ENCODE peak calls at places on chromosome 4, in ten cellular contexts. E is CD4-positive, alpha-beta T cell; L is right atrium auricular region; S is GM23338; Z is A549; A is cardiac muscle cell; D is ovary; Q is ascending aorta; O is H9; N is AG04450. B is an unnamed sample.

GRCh38 chr4:182806259-182807252 is 110.6 kb downstream of the DCTD start:
- DNase-seq in Z (peak; percentile 33), O (peak; percentile 85), D (peak; percentile 85), L (peak; percentile 76), S (peak; percentile 94), Q (peak; percentile 80), E (peak; percentile 54), N (no peak), A (peak; percentile 78), B (peak; percentile 78)

GRCh38 chr4:836781-837301 is 10.9 kb upstream of the CPLX1 start:
- DNase-seq in A (no peak), D (peak; percentile 80), Z (no peak), Q (no peak), E (no peak), N (no peak), L (no peak), O (no peak), S (no peak), B (no peak)

GRCh38 chr4:47639531-47639930 is 154.5 kb downstream of the ATP10D start:
- DNase-seq in Q (no peak), A (peak; percentile 5), E (no peak), D (no peak), L (no peak), N (no peak), O (no peak), S (no peak), Z (no peak), B (no peak)

GRCh38 chr4:145735330-145735638 is 55.3 kb downstream of the C4orf51 start:
- DNase-seq in S (peak; percentile 26), Q (peak; percentile 75), L (no peak), N (peak; percentile 86), A (peak; percentile 93), D (no peak), E (no peak), Z (peak; percentile 38), O (no peak), B (peak; percentile 37)

GRCh38 chr4:136925203-136925602 is 607.1 kb downstream of the PCDH18 start:
- DNase-seq in L (no peak), N (no peak), E (no peak), Z (no peak), D (no peak), O (no peak), S (no peak), Q (no peak), A (no peak), B (no peak)

GRCh38 chr4:16692021-16692420 is 206.4 kb downstream of the LDB2 start:
- DNase-seq in Z (no peak), N (no peak), A (no peak), L (no peak), D (no peak), Q (no peak), E (no peak), O (no peak), S (no peak), B (no peak)

GRCh38 chr4:100109921-100110320 is 80.3 kb downstream of the DDIT4L start:
- DNase-seq in Q (no peak), S (no peak), O (no peak), N (no peak), L (no peak), A (no peak), E (no peak), D (no peak), Z (no peak), B (no peak)

GRCh38 chr4:42172921-42173320 is 20.5 kb upstream of the BEND4 start:
- DNase-seq in L (no peak), S (peak; percentile 12), Q (no peak), O (no peak), E (no peak), N (no peak), D (no peak), A (no peak), Z (no peak), B (no peak)

GRCh38 chr4:22515145-22515887 is 550 bp downstream of the ADGRA3 start:
- DNase-seq in S (peak; percentile 81), E (peak; percentile 11), A (peak; percentile 83), O (peak; percentile 71), Q (peak; percentile 77), L (peak; percentile 60), Z (peak; percentile 74), N (no peak), D (peak; percentile 76), B (peak; percentile 52)

GRCh38 chr4:122710434-122711308 is 21.8 kb upstream of the BBS12 start:
- DNase-seq in Q (no peak), A (peak; percentile 24), Z (no peak), N (no peak), E (no peak), O (no peak), D (no peak), L (no peak), S (no peak), B (no peak)
- H3K27ac ChIP-seq in Q (no peak overlapping the region), A (peak overlapping the region; percentile 48), Z (no peak overlapping the region), N (no peak overlapping the region), E (no peak overlapping the region), O (no peak overlapping the region), D (no peak overlapping the region), L (no peak overlapping the region), S (no peak overlapping the region), B (no peak overlapping the region)

GRCh38 chr4:79915276-79915675 is 157.8 kb downstream of the ANTXR2 start:
- DNase-seq in L (no peak), Q (no peak), D (no peak), O (no peak), S (no peak), Z (no peak), E (no peak), A (no peak), N (no peak), B (no peak)

GRCh38 chr4:79913581-79913980 is 159.4 kb downstream of the ANTXR2 start:
- DNase-seq in A (peak; percentile 56), L (no peak), S (no peak), Q (no peak), E (no peak), Z (no peak), N (peak; percentile 11), O (no peak), D (no peak), B (no peak)

GRCh38 chr4:79918292-79918691 is 154.7 kb downstream of the ANTXR2 start:
- DNase-seq in S (no peak), Q (no peak), A (no peak), D (no peak), N (no peak), O (no peak), L (no peak), Z (no peak), E (no peak), B (no peak)

GRCh38 chr4:79920454-79920853 is 152.6 kb downstream of the ANTXR2 start:
- DNase-seq in L (no peak), N (no peak), A (no peak), O (no peak), Q (no peak), D (no peak), E (no peak), S (no peak), Z (no peak), B (no peak)

DNA sequence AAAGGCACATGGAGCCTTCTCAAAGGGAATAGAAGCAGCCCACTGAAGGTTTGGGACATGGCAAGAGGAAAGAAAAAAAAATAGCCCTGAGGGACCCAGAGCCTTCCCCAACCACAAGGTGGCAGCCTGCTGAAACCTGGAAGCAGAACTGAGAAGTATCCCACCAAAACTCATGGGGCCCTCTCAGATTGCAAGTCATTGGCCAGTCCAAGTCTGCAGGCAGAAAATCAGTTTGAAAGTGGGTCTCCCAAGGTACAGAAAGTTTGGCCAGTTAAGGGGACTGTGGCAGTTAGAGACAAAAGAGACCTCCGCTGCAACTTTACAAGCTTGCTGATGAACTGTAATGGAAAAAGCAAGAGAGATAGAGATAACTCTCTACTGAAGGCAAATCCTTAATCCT is 155.8 kb downstream of the ANTXR2 start:
- DNase-seq in D (no peak), O (peak; percentile 77), E (peak; percentile 33), L (no peak), A (peak; percentile 67), Z (peak; percentile 0), S (peak; percentile 85), Q (no peak), N (no peak), B (peak; percentile 30)
- TF ChIP-seq CTCF in D (no peak), O (peak; percentile 87), E (peak; percentile 60), L (peak; percentile 35), A (peak; percentile 70), Z (peak; percentile 28), S (peak; percentile 85), Q (no peak), N (peak; percentile 57), B (no peak)

DNA sequence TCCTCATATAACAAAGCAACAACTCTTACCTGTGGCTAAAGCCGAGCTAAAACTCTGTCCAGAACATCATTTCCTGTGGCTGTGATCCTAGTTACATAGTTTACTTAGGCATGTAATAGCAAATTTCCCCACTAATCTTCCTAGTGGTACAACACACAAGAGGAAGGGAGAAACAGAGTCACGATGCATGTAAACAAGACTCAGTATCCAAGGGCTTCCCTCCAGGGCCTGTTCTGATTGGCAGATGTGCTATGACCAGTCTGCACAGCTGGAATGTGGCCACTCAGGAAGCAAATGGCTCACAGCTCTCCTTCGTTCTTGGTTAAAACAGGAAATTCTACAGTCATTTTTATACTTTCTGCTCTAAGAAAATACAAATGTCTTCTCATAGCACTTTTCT is 49.2 kb upstream of the PRSS48 start:
- DNase-seq in L (peak; percentile 86), Q (peak; percentile 84), N (peak; percentile 18), E (no peak), D (no peak), O (no peak), A (peak; percentile 97), Z (no peak), S (no peak), B (peak; percentile 35)
- H3K27ac ChIP-seq in L (peak overlapping the region; percentile 65), Q (peak overlapping the region; percentile 85), N (peak overlapping the region; percentile 71), E (no peak overlapping the region), D (peak overlapping the region; percentile 71), O (no peak overlapping the region), A (no peak overlapping the region), Z (no peak overlapping the region), S (no peak overlapping the region), B (peak overlapping the region; percentile 13)

GRCh38 chr4:173536808-173537429 is 6.9 kb upstream of the HAND2 start:
- DNase-seq in L (peak; percentile 67), S (peak; percentile 95), D (peak; percentile 33), Q (no peak), E (no peak), Z (no peak), O (peak; percentile 84), A (no peak), N (no peak), B (no peak)
- TF ChIP-seq CTCF in L (no peak), S (peak; percentile 71), D (no peak), Q (no peak), E (no peak), Z (no peak), O (peak; percentile 75), A (no peak), N (peak; percentile 23), B (no peak)

DNA sequence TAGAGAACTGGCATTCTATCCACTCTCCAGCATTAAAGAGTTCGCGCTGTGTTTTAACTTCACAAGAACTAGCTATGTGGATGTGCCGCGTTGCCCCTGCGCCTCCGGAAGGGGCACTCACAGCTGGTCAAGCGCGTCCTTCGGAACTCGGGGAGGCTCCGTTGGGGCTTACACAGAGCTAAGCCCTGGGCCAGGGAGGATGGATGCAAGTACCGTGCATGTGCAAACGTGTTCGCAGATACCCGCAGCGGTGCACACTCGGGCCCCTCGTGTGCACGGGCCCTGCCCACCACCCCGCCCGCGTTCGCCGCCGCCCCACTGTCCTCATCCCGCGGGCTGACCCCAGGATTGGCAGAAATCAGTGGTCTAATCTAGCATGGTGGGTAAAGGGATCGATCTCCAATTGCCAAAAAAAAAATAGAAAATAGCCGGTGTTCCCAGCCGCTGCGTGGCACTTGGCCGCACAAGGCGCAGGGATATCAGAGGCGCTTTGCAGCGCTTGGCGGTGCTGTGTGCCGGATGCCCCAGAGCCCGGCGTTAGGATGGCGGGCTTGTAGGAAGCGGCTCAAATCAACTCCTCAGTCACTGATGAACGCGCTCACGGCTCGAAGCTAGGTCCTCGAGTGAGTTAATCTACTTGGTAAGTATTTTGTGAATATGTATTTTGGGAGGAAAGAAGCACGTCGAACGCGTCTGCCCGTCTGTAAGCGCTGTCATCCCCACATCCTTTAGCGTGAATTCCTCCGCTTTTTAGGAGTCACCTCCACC is 988 bp upstream of the PCDH10 start:
- DNase-seq in A (peak; percentile 72), Z (no peak), E (no peak), N (no peak), S (peak; percentile 64), O (peak; percentile 55), L (no peak), Q (peak; percentile 75), D (no peak), B (no peak)
- H3K27ac ChIP-seq in A (no peak overlapping the region), Z (no peak overlapping the region), E (no peak overlapping the region), N (no peak overlapping the region), S (no peak overlapping the region), O (no peak overlapping the region), L (no peak overlapping the region), Q (peak overlapping the region; percentile 86), D (no peak overlapping the region), B (no peak overlapping the region)